ENCODE peak calls at places on chromosome 7, in seven cellular contexts. N is HFF-Myc, P is cardiac muscle cell, I is heart right ventricle, B is GM06990, Z is GM12864, U is WERI-Rb-1. W is an unnamed sample.

GRCh38 chr7:21767300-21767900 is 178.3 kb downstream of the CDCA7L start:
- DNase-seq in N (peak; percentile 38), P (peak; percentile 85), I (peak; percentile 13), B (peak; percentile 5), Z (peak; percentile 58), U (peak; percentile 81), W (peak; percentile 91)

GRCh38 chr7:142496545-142496991 is 238.7 kb upstream of the PRSS58 start:
- DNase-seq in N (peak; percentile 20), P (peak; percentile 46), I (no peak), B (no peak), Z (no peak), U (no peak), W (peak; percentile 32)

GRCh38 chr7:105131033-105131656 is 117.1 kb downstream of the KMT2E start:
- DNase-seq in N (no peak), P (no peak), I (no peak), B (no peak), Z (no peak), U (no peak), W (peak; percentile 66)

GRCh38 chr7:38524786-38525185 is 106.4 kb downstream of the AMPH start:
- DNase-seq in N (no peak), P (no peak), I (no peak), B (no peak), Z (no peak), U (no peak), W (no peak)

GRCh38 chr7:12584940-12585339 is 14.4 kb downstream of the SCIN start:
- DNase-seq in N (no peak), P (no peak), I (no peak), B (peak; percentile 23), Z (no peak), U (no peak), W (peak; percentile 66)

GRCh38 chr7:157619753-157620525 is 283.1 kb downstream of the DNAJB6 start:
- DNase-seq in N (no peak), P (no peak), I (no peak), B (no peak), Z (no peak), U (no peak), W (no peak)

GRCh38 chr7:51316666-51317581 is at the start of gene COBL:
- DNase-seq in N (no peak), P (peak; percentile 52), I (peak; percentile 36), B (no peak), Z (no peak), U (peak; percentile 81), W (no peak)

GRCh38 chr7:100091411-100092181 is 2.8 kb downstream of the COPS6 start:
- DNase-seq in N (no peak), P (no peak), I (no peak), B (no peak), Z (no peak), U (peak; percentile 43), W (peak; percentile 40)

GRCh38 chr7:112204072-112204775 is 2.0 kb downstream of the DOCK4 start:
- DNase-seq in N (no peak), P (no peak), I (no peak), B (no peak), Z (no peak), U (peak; percentile 22), W (no peak)

GRCh38 chr7:129784437-129784782 is 168.3 kb downstream of the UBE2H start:
- DNase-seq in N (no peak), P (no peak), I (no peak), B (no peak), Z (no peak), U (no peak), W (no peak)

GRCh38 chr7:150858236-150859197 is 6.2 kb downstream of the AOC1 start:
- DNase-seq in N (no peak), P (no peak), I (no peak), B (no peak), Z (no peak), U (no peak), W (no peak)

GRCh38 chr7:99789441-99790070 is 5.6 kb upstream of the CYP3A4 start:
- DNase-seq in N (peak; percentile 5), P (peak; percentile 3), I (no peak), B (no peak), Z (no peak), U (no peak), W (no peak)

GRCh38 chr7:6057316-6058128 is 26.3 kb downstream of the ANKRD61 start:
- DNase-seq in N (no peak), P (no peak), I (no peak), B (no peak), Z (no peak), U (no peak), W (peak; percentile 10)

GRCh38 chr7:50799873-50800272 is 17.2 kb upstream of the GRB10 start:
- DNase-seq in N (no peak), P (no peak), I (no peak), B (no peak), Z (no peak), U (no peak), W (no peak)

GRCh38 chr7:155002411-155003214 is at the start of gene PAXIP1:
- DNase-seq in N (no peak), P (peak; percentile 87), I (peak; percentile 55), B (peak; percentile 73), Z (no peak), U (peak; percentile 64), W (peak; percentile 78)

GRCh38 chr7:128343554-128344430 is at the start of gene RBM28:
- DNase-seq in N (peak; percentile 83), P (peak; percentile 96), I (peak; percentile 80), B (peak; percentile 91), Z (peak; percentile 82), U (peak; percentile 84), W (peak; percentile 94)

GRCh38 chr7:117264716-117265115 is 58.1 kb downstream of the WNT2 start:
- DNase-seq in N (no peak), P (no peak), I (no peak), B (no peak), Z (no peak), U (no peak), W (no peak)

GRCh38 chr7:135411098-135411497 is 98.8 kb downstream of the CNOT4 start:
- DNase-seq in N (no peak), P (no peak), I (no peak), B (no peak), Z (no peak), U (no peak), W (no peak)

GRCh38 chr7:135409845-135410545 is 99.9 kb downstream of the CNOT4 start:
- DNase-seq in N (no peak), P (no peak), I (no peak), B (no peak), Z (no peak), U (no peak), W (no peak)

GRCh38 chr7:135406908-135407307 is 103.0 kb downstream of the CNOT4 start:
- DNase-seq in N (no peak), P (no peak), I (no peak), B (no peak), Z (no peak), U (no peak), W (no peak)

GRCh38 chr7:135407884-135408283 is 102.0 kb downstream of the CNOT4 start:
- DNase-seq in N (no peak), P (no peak), I (no peak), B (no peak), Z (no peak), U (no peak), W (no peak)

DNA sequence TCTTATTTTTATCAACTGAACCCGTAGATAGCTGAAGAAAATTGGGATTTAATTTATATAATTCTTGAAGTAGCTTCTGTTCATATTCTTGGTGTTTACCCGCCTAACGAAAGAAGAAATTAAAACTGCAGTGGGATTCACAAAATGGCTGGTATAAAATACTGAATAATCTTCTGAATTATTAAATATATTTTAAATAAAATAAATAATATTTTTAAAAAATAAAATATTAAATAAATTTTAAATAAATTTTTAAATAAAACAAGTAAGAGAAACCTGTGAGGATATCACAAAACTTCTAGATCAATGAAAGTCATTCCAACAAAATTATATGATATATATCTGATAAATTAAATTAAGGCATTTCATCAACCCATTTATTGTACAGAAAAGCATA is 99.4 kb downstream of the CNOT4 start:
- DNase-seq in N (no peak), P (no peak), I (no peak), B (no peak), Z (no peak), U (no peak), W (no peak)
- TF ChIP-seq CTCF in N (no peak), P (no peak), I (no peak), B (no peak), Z (no peak), U (no peak), W (no peak)

DNA sequence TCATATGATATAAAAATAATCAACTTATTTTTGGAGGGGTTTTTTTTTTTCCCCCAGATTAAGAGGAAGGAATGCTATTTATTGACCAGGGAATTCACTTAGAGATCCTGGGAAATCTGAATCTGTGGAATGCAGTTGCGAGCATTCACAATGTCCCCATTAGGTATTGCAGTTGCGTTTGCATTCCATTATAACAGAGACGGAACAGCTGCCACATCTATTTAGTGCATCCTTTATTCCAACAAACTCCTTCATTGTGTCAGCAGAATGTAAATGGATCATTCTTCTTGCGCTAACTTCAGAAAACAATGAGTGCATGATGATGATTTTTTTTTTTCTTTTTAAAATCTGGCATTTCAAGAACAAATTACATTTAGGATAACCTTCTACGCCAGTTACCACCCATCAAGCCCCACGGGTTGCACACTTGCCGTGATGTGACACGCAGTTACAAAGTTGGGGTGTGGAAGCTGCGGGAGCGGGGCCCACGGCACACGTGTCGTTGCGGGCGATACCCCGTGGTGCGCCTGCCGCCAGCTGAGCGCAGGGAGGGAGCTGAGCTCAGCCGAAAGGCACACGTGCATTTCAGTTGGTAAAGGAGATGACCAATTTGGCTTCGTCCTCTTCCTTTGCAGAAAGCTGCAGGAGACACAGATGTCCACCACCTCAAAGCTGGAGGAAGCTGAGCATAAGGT is 175.5 kb upstream of the SH2B2 start:
- DNase-seq in N (no peak), P (no peak), I (no peak), B (no peak), Z (no peak), U (no peak), W (no peak)
- H3K4me3 ChIP-seq in N (no peak overlapping the region), P (no peak overlapping the region), I (no peak overlapping the region), B (no peak overlapping the region), Z (no peak overlapping the region), U (no peak overlapping the region), W (no peak overlapping the region)

DNA sequence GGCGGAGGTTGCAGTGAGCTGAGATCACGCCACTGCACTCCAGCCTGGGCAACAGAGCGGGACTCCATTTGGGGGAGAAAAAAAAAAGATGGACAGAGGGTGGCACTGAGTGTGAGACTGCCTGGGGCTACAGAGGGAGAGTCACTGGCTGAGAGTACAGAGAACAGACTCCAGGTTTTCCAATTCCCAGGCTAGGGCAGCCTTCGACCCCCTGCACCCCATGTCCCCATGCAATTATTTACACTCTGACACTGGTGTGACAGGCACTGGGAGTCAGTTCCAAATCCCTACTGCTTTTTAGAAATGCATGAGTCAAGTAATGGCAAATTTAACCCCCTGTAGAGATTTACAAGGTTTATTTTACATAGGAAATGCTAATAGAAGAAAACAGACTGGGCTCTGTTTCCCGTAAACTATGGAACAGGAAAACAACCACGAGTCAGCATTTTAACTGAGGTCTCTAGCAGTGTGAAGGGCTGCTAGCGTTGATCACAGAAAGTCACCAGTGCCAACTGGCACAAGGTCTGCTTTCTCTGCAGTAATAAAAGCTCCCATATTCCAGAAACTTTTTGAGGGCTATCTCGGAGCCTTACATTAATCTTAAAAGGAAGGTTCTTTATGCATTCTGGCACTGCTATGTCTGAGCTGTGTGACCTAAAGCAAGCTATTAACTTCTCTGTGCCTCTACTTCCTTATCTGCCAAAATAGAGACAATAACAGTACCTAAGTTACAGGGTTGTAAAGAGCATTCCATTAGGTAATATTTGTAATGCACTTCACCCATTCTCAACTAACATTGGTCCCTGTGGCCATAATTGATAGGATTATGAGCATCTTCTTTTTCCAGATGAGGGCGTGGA is 28.2 kb downstream of the NOD1 start:
- DNase-seq in N (no peak), P (no peak), I (no peak), B (no peak), Z (no peak), U (no peak), W (no peak)
- TF ChIP-seq CTCF in N (no peak), P (no peak), I (no peak), B (no peak), Z (no peak), U (no peak), W (no peak)

GRCh38 chr7:81768951-81769778 is 682 bp downstream of the HGF start:
- DNase-seq in N (no peak), P (no peak), I (no peak), B (no peak), Z (no peak), U (no peak), W (peak; percentile 26)
- H3K4me3 ChIP-seq in N (peak overlapping the region; percentile 52), P (no peak overlapping the region), I (peak overlapping the region; percentile 54), B (peak overlapping the region; percentile 17), Z (no peak overlapping the region), U (no peak overlapping the region), W (peak overlapping the region; percentile 47)

W was measured in GM12865.